ENCODE peak calls at places on chromosomes 4 and X, in six cellular contexts. K is GM23338, X is fibroblast of lung, E is astrocyte, S is K562, H is PC-9. F is an unnamed sample.

GRCh38 chrX:129478516-129478915 is 44.8 kb downstream of the SMARCA1 start:
- DNase-seq in E (peak; percentile 63), X (peak; percentile 81), S (no peak), H (no peak), K (no peak), F (peak; percentile 16)

GRCh38 chrX:9829308-9830267 is 43.4 kb downstream of the SHROOM2 start:
- DNase-seq in S (no peak), X (peak; percentile 66), E (peak; percentile 92), K (no peak), H (peak; percentile 94), F (peak; percentile 14)

GRCh38 chr4:27714073-27714472 is 853.4 kb downstream of the STIM2 start:
- DNase-seq in X (peak; percentile 11), H (no peak), S (no peak), K (no peak), E (no peak), F (no peak)

GRCh38 chrX:24283122-24283789 is 30.6 kb downstream of the SUPT20HL2 start:
- DNase-seq in H (no peak), K (no peak), X (peak; percentile 14), E (no peak), S (no peak), F (peak; percentile 6)

GRCh38 chr4:8471211-8471875 is 30.8 kb downstream of the TRMT44 start:
- DNase-seq in X (no peak), E (no peak), S (no peak), K (no peak), H (no peak), F (no peak)

GRCh38 chr4:19117022-19117421 is 1095.5 kb upstream of the LCORL start:
- DNase-seq in H (no peak), X (no peak), S (no peak), E (no peak), K (no peak), F (no peak)

GRCh38 chr4:147837435-147837834 is 105.5 kb downstream of the ARHGAP10 start:
- DNase-seq in X (no peak), S (no peak), E (no peak), K (peak; percentile 36), H (no peak), F (peak; percentile 19)

GRCh38 chr4:173522874-173523395 is 7.1 kb downstream of the HAND2 start:
- DNase-seq in X (no peak), H (no peak), E (no peak), K (no peak), S (no peak), F (peak; percentile 76)

GRCh38 chr4:88514557-88515511 is 8.7 kb downstream of the PYURF start:
- DNase-seq in K (no peak), E (no peak), S (no peak), H (no peak), X (no peak), F (no peak)

GRCh38 chrX:112645774-112646173 is 34.0 kb downstream of the LHFPL1 start:
- DNase-seq in H (no peak), E (no peak), X (no peak), S (no peak), K (no peak), F (no peak)

GRCh38 chrX:110108381-110108796 is 105.5 kb downstream of the TMEM164 start:
- DNase-seq in S (no peak), E (no peak), H (no peak), K (no peak), X (peak; percentile 70), F (no peak)

GRCh38 chr4:154877110-154877760 is 96.2 kb downstream of the RBM46 start:
- DNase-seq in S (no peak), E (peak; percentile 12), X (peak; percentile 10), K (no peak), H (no peak), F (peak; percentile 19)

GRCh38 chrX:46770006-46770816 is 11.3 kb upstream of the SLC9A7 start:
- DNase-seq in S (no peak), H (no peak), X (peak; percentile 47), K (no peak), E (peak; percentile 48), F (peak; percentile 69)

GRCh38 chr4:113012776-113013175 is 36.7 kb upstream of the ANK2 start:
- DNase-seq in X (no peak), E (no peak), K (peak; percentile 32), S (no peak), H (no peak), F (no peak)

GRCh38 chr4:189341881-189342280 is 598.8 kb upstream of the FRG1 start:
- DNase-seq in E (no peak), H (no peak), K (no peak), S (no peak), X (no peak), F (no peak)

GRCh38 chr4:65502151-65502691 is 168.1 kb downstream of the EPHA5 start:
- DNase-seq in X (no peak), H (peak; percentile 35), S (no peak), E (peak; percentile 92), K (no peak), F (peak; percentile 57)

GRCh38 chr4:1023895-1024740 is 12.7 kb downstream of the FGFRL1 start:
- DNase-seq in H (no peak), S (peak; percentile 12), X (no peak), K (no peak), E (no peak), F (no peak)

GRCh38 chr4:114813961-114814360 is 215.4 kb downstream of the UGT8 start:
- DNase-seq in H (no peak), E (no peak), X (no peak), S (no peak), K (no peak), F (no peak)

GRCh38 chr4:138977525-138977924 is 38.1 kb upstream of the NOCT start:
- DNase-seq in H (no peak), X (no peak), K (peak; percentile 47), S (no peak), E (no peak), F (no peak)

GRCh38 chrX:13201605-13202219 is 118.1 kb downstream of the ATXN3L start:
- DNase-seq in X (no peak), S (no peak), E (no peak), H (no peak), K (peak; percentile 75), F (no peak)
- H3K4me2 ChIP-seq in X (no peak overlapping the region), S (no peak overlapping the region), E (no peak overlapping the region), H (no peak overlapping the region), K (no peak overlapping the region), F (no peak overlapping the region)

GRCh38 chr4:101793397-101793796 is 2.9 kb downstream of the BANK1 start:
- DNase-seq in K (no peak), S (no peak), E (no peak), H (no peak), X (no peak), F (no peak)
- H3K79me2 ChIP-seq in K (no peaks in the 10 kb centered on the region), S (no peaks in the 10 kb centered on the region), E (no peaks in the 10 kb centered on the region), H (no peaks in the 10 kb centered on the region), X (no peaks in the 10 kb centered on the region), F (no peaks in the 10 kb centered on the region)

DNA sequence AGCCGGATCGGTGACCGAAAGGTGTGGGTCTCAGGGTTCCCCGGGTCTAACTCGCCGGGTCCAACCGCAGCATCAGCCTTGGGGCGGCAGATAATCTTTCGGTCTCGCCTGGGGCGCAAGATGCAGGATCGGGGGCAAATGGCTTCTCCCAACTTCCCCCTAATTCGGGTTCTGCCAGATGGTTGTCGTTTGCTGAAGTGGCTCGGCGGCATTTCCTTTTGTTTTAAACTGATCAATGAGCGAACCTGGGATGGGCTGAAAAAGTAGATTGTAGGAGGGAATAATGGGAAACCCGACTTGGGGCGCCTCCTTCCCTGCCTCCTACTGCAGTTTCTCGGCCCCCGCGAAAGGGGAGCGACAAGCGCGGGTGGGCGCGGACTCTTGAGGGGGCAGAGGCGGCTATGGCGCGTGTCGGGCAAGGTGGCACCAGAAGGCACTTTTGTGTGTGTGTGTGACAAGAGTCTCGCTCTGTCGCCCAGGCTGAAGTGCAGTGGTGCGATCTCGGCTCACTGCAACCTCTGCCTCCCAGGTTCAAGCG is 3.1 kb downstream of the PDGFRA start:
- DNase-seq in K (peak; percentile 36), X (peak; percentile 32), S (no peak), E (peak; percentile 21), H (no peak), F (peak; percentile 59)
- TF ChIP-seq EZH2 in K (peak; percentile 92), X (no peak), S (no peak), E (no peak), H (no peak), F (no peak)

GRCh38 chr4:14180983-14181601 is 553.6 kb upstream of the BOD1L1 start:
- DNase-seq in X (no peak), E (peak; percentile 17), H (peak; percentile 95), S (no peak), K (no peak), F (no peak)
- H3K4me2 ChIP-seq in X (no peak overlapping the region), E (peak overlapping the region; percentile 70), H (peak overlapping the region; percentile 61), S (no peak overlapping the region), K (no peak overlapping the region), F (no peak overlapping the region)

GRCh38 chr4:73178389-73178788 is 80.2 kb downstream of the ANKRD17 start:
- DNase-seq in X (no peak), S (no peak), H (no peak), E (no peak), K (no peak), F (no peak)
- H3K79me2 ChIP-seq in X (peaks cover 59% of the 10 kb centered on the region), S (peaks cover 95% of the 10 kb centered on the region), H (peaks cover 78% of the 10 kb centered on the region), E (peaks cover 95% of the 10 kb centered on the region), K (peaks cover 94% of the 10 kb centered on the region), F (peaks cover 96% of the 10 kb centered on the region)

DNA sequence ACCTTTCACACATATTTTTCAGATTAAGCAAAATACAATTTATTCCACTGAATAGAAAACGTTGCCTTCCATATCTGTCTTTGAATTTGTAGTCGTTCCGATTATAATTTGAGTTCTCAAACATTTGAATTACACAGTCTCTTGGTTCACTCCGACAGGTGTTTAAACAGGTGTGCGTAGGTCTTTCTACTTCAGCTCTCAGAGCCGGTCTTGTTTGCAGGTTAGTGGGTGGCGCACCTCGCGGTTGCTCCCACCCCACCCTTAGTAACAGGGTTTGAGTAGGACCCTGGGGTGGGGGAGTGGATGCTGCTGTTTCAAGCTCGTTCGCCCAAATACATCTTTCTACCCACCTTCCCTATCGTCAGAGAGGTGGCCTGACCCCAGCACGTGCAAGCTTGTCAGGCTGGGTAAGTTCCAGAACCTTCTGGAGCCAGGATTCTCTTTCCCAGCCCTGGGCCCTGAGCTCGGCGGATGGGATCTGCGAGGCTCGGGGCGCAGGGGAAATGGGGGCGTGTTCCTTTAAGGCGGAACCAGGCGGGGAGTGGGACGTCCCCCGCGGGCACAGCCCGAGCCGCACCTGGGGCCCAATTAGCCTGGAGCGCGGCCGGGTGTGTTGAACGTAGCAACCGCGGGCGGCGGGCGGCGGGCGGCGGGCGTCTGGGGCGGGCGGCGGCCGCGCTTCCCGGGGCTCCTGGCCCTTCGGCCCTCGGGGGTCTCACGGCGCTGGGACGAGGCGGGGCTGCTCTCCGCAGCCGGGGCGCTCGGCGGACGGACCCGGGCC is at the start of gene FAM149A:
- DNase-seq in E (no peak), K (peak; percentile 83), H (no peak), X (peak; percentile 1), S (no peak), F (peak; percentile 12)
- TF ChIP-seq EZH2 in E (no peak), K (no peak), H (no peak), X (peak; percentile 67), S (no peak), F (peak; percentile 15)

DNA sequence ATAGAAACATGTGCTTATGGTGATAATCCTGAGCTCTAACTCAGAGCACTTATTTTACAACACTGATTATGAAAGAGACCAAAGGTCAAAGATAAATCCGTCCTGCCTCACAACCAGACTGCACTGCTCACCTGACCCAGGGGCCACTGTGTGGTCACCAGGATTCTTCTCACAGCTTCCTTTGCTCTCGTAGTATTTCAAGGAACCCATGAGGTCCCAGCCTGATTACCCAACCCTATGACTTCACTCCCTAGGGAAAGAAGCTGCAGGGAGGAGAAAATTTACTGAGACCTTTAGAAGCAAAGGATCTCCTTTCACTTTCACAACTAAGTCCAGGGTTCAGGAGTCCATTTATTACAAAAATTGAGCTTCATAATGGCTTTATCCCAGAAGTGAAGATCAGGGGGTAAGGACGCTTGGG is 9.6 kb downstream of the SLC25A5 start:
- DNase-seq in H (peak; percentile 88), X (peak; percentile 90), S (peak; percentile 33), K (no peak), E (peak; percentile 68), F (peak; percentile 87)
- H3K4me2 ChIP-seq in H (peak overlapping the region; percentile 56), X (no peak overlapping the region), S (no peak overlapping the region), K (no peak overlapping the region), E (peak overlapping the region; percentile 54), F (peak overlapping the region; percentile 66)

GRCh38 chr4:142373610-142374009 is 472.5 kb downstream of the INPP4B start:
- DNase-seq in K (no peak), E (peak; percentile 41), X (peak; percentile 88), S (no peak), H (no peak), F (peak; percentile 22)
- H3K79me2 ChIP-seq in K (no peaks in the 10 kb centered on the region), E (no peaks in the 10 kb centered on the region), X (no peaks in the 10 kb centered on the region), S (no peaks in the 10 kb centered on the region), H (peaks cover 36% of the 10 kb centered on the region), F (peaks cover 85% of the 10 kb centered on the region)

F was measured in GM23248.